ENCODE peak calls at places on chromosomes 1 and 21, in nine cellular contexts. One of them, this sample, is unnamed.

GRCh38 chr1:218669431-218669830 is 324.3 kb downstream of the TGFB2 start:
- DNase-seq in AG09309: no peak
- DNase-seq in cardiac septum: no peak
- DNase-seq in kidney epithelial cell: no peak
- DNase-seq in central memory CD4-positive, alpha-beta T cell: no peak
- DNase-seq in HEK293T: no peak
- DNase-seq in glomerular endothelial cell: no peak
- DNase-seq in NCI-H446: no peak
- DNase-seq in adipocyte: no peak
- DNase-seq in this sample: no peak

GRCh38 chr1:10399487-10399917 is 638 bp downstream of the PGD start:
- DNase-seq in HEK293T: peak
- DNase-seq in glomerular endothelial cell: no peak
- DNase-seq in kidney epithelial cell: no peak
- DNase-seq in AG09309: no peak
- DNase-seq in cardiac septum: peak
- DNase-seq in adipocyte: peak
- DNase-seq in NCI-H446: no peak
- DNase-seq in central memory CD4-positive, alpha-beta T cell: no peak
- DNase-seq in this sample: peak

GRCh38 chr1:150558328-150558727 is 9.1 kb downstream of the ADAMTSL4 start:
- DNase-seq in NCI-H446: no peak
- DNase-seq in adipocyte: no peak
- DNase-seq in glomerular endothelial cell: no peak
- DNase-seq in AG09309: no peak
- DNase-seq in cardiac septum: no peak
- DNase-seq in kidney epithelial cell: no peak
- DNase-seq in central memory CD4-positive, alpha-beta T cell: no peak
- DNase-seq in HEK293T: no peak
- DNase-seq in this sample: no peak

GRCh38 chr21:33393348-33393747 is 9.9 kb upstream of the IFNGR2 start:
- DNase-seq in central memory CD4-positive, alpha-beta T cell: no peak
- DNase-seq in HEK293T: no peak
- DNase-seq in cardiac septum: no peak
- DNase-seq in NCI-H446: no peak
- DNase-seq in adipocyte: no peak
- DNase-seq in AG09309: no peak
- DNase-seq in glomerular endothelial cell: no peak
- DNase-seq in kidney epithelial cell: no peak
- DNase-seq in this sample: no peak

GRCh38 chr1:116538527-116538926 is 32.3 kb downstream of the CD58 start:
- DNase-seq in glomerular endothelial cell: no peak
- DNase-seq in NCI-H446: peak
- DNase-seq in HEK293T: no peak
- DNase-seq in adipocyte: no peak
- DNase-seq in AG09309: no peak
- DNase-seq in cardiac septum: no peak
- DNase-seq in central memory CD4-positive, alpha-beta T cell: no peak
- DNase-seq in kidney epithelial cell: no peak
- DNase-seq in this sample: peak

GRCh38 chr21:41499920-41500319 is 8.0 kb downstream of the TMPRSS2 start:
- DNase-seq in central memory CD4-positive, alpha-beta T cell: no peak
- DNase-seq in NCI-H446: no peak
- DNase-seq in cardiac septum: no peak
- DNase-seq in glomerular endothelial cell: no peak
- DNase-seq in adipocyte: no peak
- DNase-seq in HEK293T: no peak
- DNase-seq in AG09309: no peak
- DNase-seq in kidney epithelial cell: no peak
- DNase-seq in this sample: no peak

GRCh38 chr1:50491142-50491541 is 67.9 kb upstream of the DMRTA2 start:
- DNase-seq in NCI-H446: no peak
- DNase-seq in adipocyte: no peak
- DNase-seq in glomerular endothelial cell: no peak
- DNase-seq in cardiac septum: no peak
- DNase-seq in AG09309: no peak
- DNase-seq in HEK293T: no peak
- DNase-seq in central memory CD4-positive, alpha-beta T cell: no peak
- DNase-seq in kidney epithelial cell: no peak
- DNase-seq in this sample: no peak

GRCh38 chr1:244102051-244102450 is 51.0 kb downstream of the ZBTB18 start:
- DNase-seq in adipocyte: no peak
- DNase-seq in central memory CD4-positive, alpha-beta T cell: no peak
- DNase-seq in cardiac septum: no peak
- DNase-seq in NCI-H446: no peak
- DNase-seq in kidney epithelial cell: no peak
- DNase-seq in AG09309: no peak
- DNase-seq in HEK293T: no peak
- DNase-seq in glomerular endothelial cell: no peak
- DNase-seq in this sample: no peak

GRCh38 chr1:109765483-109765815 is 1.7 kb upstream of the EPS8L3 start:
- DNase-seq in adipocyte: no peak
- DNase-seq in AG09309: no peak
- DNase-seq in glomerular endothelial cell: no peak
- DNase-seq in cardiac septum: peak
- DNase-seq in HEK293T: no peak
- DNase-seq in central memory CD4-positive, alpha-beta T cell: no peak
- DNase-seq in kidney epithelial cell: no peak
- DNase-seq in NCI-H446: no peak
- DNase-seq in this sample: no peak

GRCh38 chr1:20348326-20348910 is 57.7 kb downstream of the VWA5B1 start:
- DNase-seq in adipocyte: no peak
- DNase-seq in central memory CD4-positive, alpha-beta T cell: no peak
- DNase-seq in NCI-H446: peak
- DNase-seq in AG09309: no peak
- DNase-seq in glomerular endothelial cell: no peak
- DNase-seq in cardiac septum: no peak
- DNase-seq in kidney epithelial cell: no peak
- DNase-seq in HEK293T: no peak
- DNase-seq in this sample: no peak

GRCh38 chr1:77552626-77553025 is 129.8 kb downstream of the ZZZ3 start:
- DNase-seq in HEK293T: no peak
- DNase-seq in cardiac septum: no peak
- DNase-seq in glomerular endothelial cell: no peak
- DNase-seq in central memory CD4-positive, alpha-beta T cell: no peak
- DNase-seq in NCI-H446: no peak
- DNase-seq in kidney epithelial cell: no peak
- DNase-seq in adipocyte: no peak
- DNase-seq in AG09309: no peak
- DNase-seq in this sample: no peak

GRCh38 chr21:14064296-14064645 is 146.5 kb downstream of the LIPI start:
- DNase-seq in kidney epithelial cell: no peak
- DNase-seq in HEK293T: no peak
- DNase-seq in central memory CD4-positive, alpha-beta T cell: peak
- DNase-seq in cardiac septum: no peak
- DNase-seq in adipocyte: peak
- DNase-seq in glomerular endothelial cell: no peak
- DNase-seq in NCI-H446: no peak
- DNase-seq in AG09309: no peak
- DNase-seq in this sample: no peak

GRCh38 chr1:43065191-43065590 is 106.5 kb upstream of the SLC2A1 start:
- DNase-seq in NCI-H446: peak
- DNase-seq in HEK293T: no peak
- DNase-seq in kidney epithelial cell: no peak
- DNase-seq in cardiac septum: no peak
- DNase-seq in adipocyte: no peak
- DNase-seq in glomerular endothelial cell: no peak
- DNase-seq in central memory CD4-positive, alpha-beta T cell: no peak
- DNase-seq in AG09309: no peak
- DNase-seq in this sample: no peak

GRCh38 chr21:34204481-34205439 is 131.4 kb downstream of the MRPS6 start:
- DNase-seq in glomerular endothelial cell: no peak
- DNase-seq in HEK293T: no peak
- DNase-seq in NCI-H446: peak
- DNase-seq in AG09309: no peak
- DNase-seq in kidney epithelial cell: no peak
- DNase-seq in central memory CD4-positive, alpha-beta T cell: no peak
- DNase-seq in cardiac septum: no peak
- DNase-seq in adipocyte: no peak
- DNase-seq in this sample: no peak

GRCh38 chr21:33977721-33978369 is 62.2 kb upstream of the ATP5PO start:
- DNase-seq in NCI-H446: no peak
- DNase-seq in adipocyte: no peak
- DNase-seq in glomerular endothelial cell: no peak
- DNase-seq in HEK293T: no peak
- DNase-seq in cardiac septum: no peak
- DNase-seq in AG09309: no peak
- DNase-seq in central memory CD4-positive, alpha-beta T cell: no peak
- DNase-seq in kidney epithelial cell: no peak
- DNase-seq in this sample: no peak

GRCh38 chr21:15203740-15204139 is 138.9 kb upstream of the NRIP1 start:
- DNase-seq in glomerular endothelial cell: no peak
- DNase-seq in NCI-H446: no peak
- DNase-seq in kidney epithelial cell: no peak
- DNase-seq in central memory CD4-positive, alpha-beta T cell: no peak
- DNase-seq in cardiac septum: no peak
- DNase-seq in HEK293T: no peak
- DNase-seq in adipocyte: no peak
- DNase-seq in AG09309: no peak
- DNase-seq in this sample: no peak